ENCODE peak calls at places on chromosomes 7 and 10, in four cellular contexts. K, L, D and Q are unnamed samples.

GRCh38 chr10:111556666-111557065 is 479.8 kb downstream of the ADRA2A start:
- DNase-seq in K (no peak), L (no peak), D (no peak), Q (no peak)

GRCh38 chr10:113285291-113285690 is 267.6 kb upstream of the HABP2 start:
- DNase-seq in D (no peak), L (no peak), K (no peak), Q (no peak)

GRCh38 chr7:138608292-138608691 is 92.9 kb downstream of the SVOPL start:
- DNase-seq in K (no peak), L (no peak), D (no peak), Q (no peak)

GRCh38 chr10:112269266-112269665 is 13.9 kb upstream of the TECTB start:
- DNase-seq in D (no peak), L (no peak), K (no peak), Q (no peak)

GRCh38 chr7:31935115-31935514 is 135.1 kb downstream of the PDE1C start:
- DNase-seq in L (no peak), D (no peak), K (peak; percentile 69), Q (no peak)

GRCh38 chr10:63929826-63930467 is 408.7 kb downstream of the REEP3 start:
- DNase-seq in L (no peak), K (no peak), D (no peak), Q (no peak)

GRCh38 chr10:71339796-71340589 is 20.9 kb downstream of the SLC29A3 start:
- DNase-seq in L (no peak), D (no peak), K (peak; percentile 75), Q (no peak)

GRCh38 chr7:43242628-43243255 is 130.3 kb downstream of the HECW1 start:
- DNase-seq in L (no peak), K (no peak), D (no peak), Q (no peak)

GRCh38 chr7:96173777-96174176 is 148.1 kb downstream of the SLC25A13 start:
- DNase-seq in L (no peak), K (no peak), D (no peak), Q (no peak)

GRCh38 chr10:77248104-77248503 is 389.5 kb downstream of the KCNMA1 start:
- DNase-seq in K (no peak), L (no peak), D (no peak), Q (no peak)

GRCh38 chr7:50657341-50657873 is 92.2 kb upstream of the DDC start:
- DNase-seq in D (no peak), K (no peak), L (peak; percentile 30), Q (no peak)